ENCODE peak calls at places on chromosomes 16 and 17, in four cellular contexts. F is A673; K is CD8-positive, alpha-beta memory T cell; G is right atrium auricular region. H is an unnamed sample.

GRCh38 chr16:73743665-73744496 is 552.7 kb upstream of the PSMD7 start:
- DNase-seq in F (peak; percentile 12), K (no peak), G (no peak), H (no peak)

GRCh38 chr16:2147981-2148671 is at the start of gene RAB26:
- DNase-seq in F (peak; percentile 78), K (peak; percentile 57), G (peak; percentile 75), H (no peak)

GRCh38 chr17:3527896-3528603 is 29.6 kb downstream of the TRPV3 start:
- DNase-seq in F (no peak), K (no peak), G (no peak), H (no peak)

GRCh38 chr17:38572665-38573365 is 32.9 kb downstream of the SRCIN1 start:
- DNase-seq in F (no peak), K (no peak), G (no peak), H (no peak)

GRCh38 chr16:53865492-53865863 is 161.5 kb downstream of the FTO start:
- DNase-seq in F (peak; percentile 14), K (no peak), G (no peak), H (no peak)

GRCh38 chr17:17505610-17506171 is 9.5 kb upstream of the RASD1 start:
- DNase-seq in F (no peak), K (no peak), G (no peak), H (no peak)

GRCh38 chr17:60391419-60392041 is 403 bp downstream of the USP32 start:
- DNase-seq in F (peak; percentile 35), K (no peak), G (no peak), H (no peak)

GRCh38 chr16:67943619-67944503 is at the start of gene LCAT:
- DNase-seq in F (peak; percentile 29), K (no peak), G (peak; percentile 79), H (no peak)

GRCh38 chr16:88655053-88655732 is 4.3 kb upstream of the CYBA start:
- DNase-seq in F (no peak), K (no peak), G (no peak), H (no peak)

GRCh38 chr16:4217246-4218131 is 24.4 kb downstream of the SRL start:
- DNase-seq in F (peak; percentile 56), K (no peak), G (peak; percentile 64), H (no peak)

GRCh38 chr16:3731126-3731935 is 14.0 kb upstream of the TRAP1 start:
- DNase-seq in F (no peak), K (no peak), G (no peak), H (no peak)

GRCh38 chr17:42288985-42289862 is 926 bp downstream of the STAT5A start:
- DNase-seq in F (no peak), K (peak; percentile 52), G (no peak), H (no peak)

GRCh38 chr17:21127508-21128077 is 829 bp downstream of the DHRS7B start:
- DNase-seq in F (no peak), K (no peak), G (no peak), H (no peak)

GRCh38 chr16:17827313-17827712 is 356.6 kb upstream of the XYLT1 start:
- DNase-seq in F (no peak), K (no peak), G (no peak), H (no peak)

GRCh38 chr17:28575126-28575795 is 1.4 kb downstream of the ALDOC start:
- DNase-seq in F (no peak), K (no peak), G (peak; percentile 61), H (no peak)

GRCh38 chr17:75652934-75653549 is 13.9 kb downstream of the RECQL5 start:
- DNase-seq in F (peak; percentile 62), K (no peak), G (no peak), H (no peak)

GRCh38 chr16:3057181-3058166 is 8.0 kb upstream of the IL32 start:
- DNase-seq in F (no peak), K (no peak), G (no peak), H (no peak)

GRCh38 chr16:89448656-89449055 is 41.7 kb downstream of the ANKRD11 start:
- DNase-seq in F (no peak), K (no peak), G (no peak), H (no peak)

GRCh38 chr16:8182761-8183160 is 407.6 kb downstream of the TMEM114 start:
- DNase-seq in F (no peak), K (no peak), G (no peak), H (no peak)

GRCh38 chr16:75491876-75492275 is 3.4 kb downstream of the CHST6 start:
- DNase-seq in F (peak; percentile 91), K (no peak), G (no peak), H (no peak)

GRCh38 chr16:51152691-51153261 is 1.7 kb upstream of the SALL1 start:
- DNase-seq in F (peak; percentile 39), K (no peak), G (no peak), H (no peak)

GRCh38 chr16:52548261-52549010 is 1.5 kb upstream of the TOX3 start:
- DNase-seq in F (no peak), K (no peak), G (no peak), H (no peak)

GRCh38 chr17:66952031-66952524 is 12.4 kb upstream of the CACNG4 start:
- DNase-seq in F (peak; percentile 37), K (no peak), G (no peak), H (no peak)

GRCh38 chr16:72256398-72257048 is 84.6 kb upstream of the PMFBP1 start:
- DNase-seq in F (no peak), K (no peak), G (no peak), H (no peak)

GRCh38 chr17:82930043-82930923 is 90.5 kb upstream of the ZNF750 start:
- DNase-seq in F (no peak), K (no peak), G (no peak), H (no peak)

GRCh38 chr16:68084504-68085258 is 489 bp upstream of the NFATC3 start:
- DNase-seq in F (peak; percentile 90), K (peak; percentile 83), G (peak; percentile 94), H (peak; percentile 77)

GRCh38 chr16:81583893-81584705 is 139.5 kb downstream of the CMIP start:
- DNase-seq in F (no peak), K (no peak), G (no peak), H (no peak)

GRCh38 chr16:22073350-22073749 is 19.0 kb upstream of the VWA3A start:
- DNase-seq in F (no peak), K (no peak), G (no peak), H (no peak)

GRCh38 chr16:81707411-81708321 is 71.4 kb upstream of the PLCG2 start:
- DNase-seq in F (no peak), K (no peak), G (no peak), H (no peak)

GRCh38 chr17:48596000-48596734 is 2.6 kb upstream of the HOXB5 start:
- DNase-seq in F (no peak), K (no peak), G (no peak), H (no peak)

GRCh38 chr17:7314719-7315569 is at the start of gene GPS2:
- DNase-seq in F (peak; percentile 94), K (peak; percentile 90), G (peak; percentile 93), H (peak; percentile 75)

GRCh38 chr16:51569204-51569911 is 418.3 kb upstream of the SALL1 start:
- DNase-seq in F (peak; percentile 97), K (no peak), G (no peak), H (no peak)

GRCh38 chr17:82889496-82890338 is 49.9 kb upstream of the ZNF750 start:
- DNase-seq in F (no peak), K (no peak), G (no peak), H (no peak)

GRCh38 chr16:28837672-28838557 is 8.2 kb downstream of the TUFM start:
- DNase-seq in F (no peak), K (no peak), G (no peak), H (no peak)

GRCh38 chr16:28839004-28839639 is 7.0 kb downstream of the TUFM start:
- DNase-seq in F (no peak), K (no peak), G (no peak), H (no peak)

GRCh38 chr16:28838558-28838918 is 7.6 kb downstream of the TUFM start:
- DNase-seq in F (no peak), K (no peak), G (no peak), H (no peak)

GRCh38 chr16:28842696-28843095 is 3.5 kb downstream of the TUFM start:
- DNase-seq in F (no peak), K (no peak), G (no peak), H (no peak)

GRCh38 chr16:28839899-28840298 is 6.2 kb downstream of the TUFM start:
- DNase-seq in F (no peak), K (no peak), G (no peak), H (no peak)
- H3K4me1 ChIP-seq in F (no peaks in the 10 kb centered on the region), K (peaks cover 4% of the 10 kb centered on the region), G (no peaks in the 10 kb centered on the region), H (no peaks in the 10 kb centered on the region)

GRCh38 chr17:80303824-80304223 is 43.2 kb downstream of the RNF213 start:
- DNase-seq in F (no peak), K (no peak), G (no peak), H (no peak)
- H3K36me3 ChIP-seq in F (peaks cover 65% of the 10 kb centered on the region), K (peaks cover 88% of the 10 kb centered on the region), G (peaks cover 100% of the 10 kb centered on the region), H (peaks cover 74% of the 10 kb centered on the region)

GRCh38 chr16:29900888-29901606 is 759 bp downstream of the ASPHD1 start:
- DNase-seq in F (no peak), K (no peak), G (no peak), H (no peak)
- H3K4me3 ChIP-seq in F (peak overlapping the region; percentile 60), K (no peak overlapping the region), G (no peak overlapping the region), H (peak overlapping the region; percentile 71)

DNA sequence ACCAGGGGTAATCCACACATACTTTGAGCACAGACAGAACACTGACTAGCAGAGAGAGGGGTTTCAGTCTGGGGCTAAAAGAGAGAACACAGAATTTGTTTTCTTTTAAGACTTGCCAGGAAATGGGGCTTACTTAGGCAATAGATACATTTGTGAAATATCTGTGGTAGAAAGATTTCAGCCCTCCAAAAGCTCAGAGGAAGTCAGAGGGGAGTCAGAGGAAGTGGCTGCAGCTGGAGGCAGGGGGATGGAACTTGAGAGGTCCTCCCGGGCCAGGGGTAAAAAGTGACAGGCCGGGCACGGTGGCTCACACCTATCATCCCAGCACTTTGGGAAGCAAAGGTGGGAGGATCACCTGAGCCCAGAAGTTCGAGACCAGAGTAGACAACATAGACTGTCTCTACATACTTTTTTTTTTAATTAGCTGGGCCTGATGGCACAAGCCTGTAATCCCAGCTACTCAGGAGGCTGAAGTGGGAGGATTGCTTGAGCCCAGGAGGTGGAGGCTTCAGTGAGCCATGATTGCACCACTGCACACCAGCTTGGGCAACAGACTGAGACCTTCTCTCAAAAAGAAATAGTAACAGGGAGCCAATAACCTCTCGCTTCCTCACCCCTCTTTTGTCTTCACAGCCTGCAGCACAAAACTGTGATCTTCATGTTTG is 49.9 kb downstream of the NLRC5 start:
- DNase-seq in F (no peak), K (peak; percentile 24), G (no peak), H (no peak)
- H3K4me1 ChIP-seq in F (no peaks in the 10 kb centered on the region), K (peaks cover 96% of the 10 kb centered on the region), G (no peaks in the 10 kb centered on the region), H (peaks cover 3% of the 10 kb centered on the region)

GRCh38 chr16:48261569-48261968 is 14.2 kb upstream of the ABCC11 start:
- DNase-seq in F (no peak), K (no peak), G (no peak), H (no peak)
- H3K36me3 ChIP-seq in F (peaks cover 52% of the 10 kb centered on the region), K (peaks cover 37% of the 10 kb centered on the region), G (peaks cover 59% of the 10 kb centered on the region), H (peaks cover 15% of the 10 kb centered on the region)

H was measured in thoracic aorta.